ENCODE peak calls at places on chromosomes 6 and 20, in nine cellular contexts. T is NCI-H460; O is nephron progenitor cell; K is AG04450; J is astrocyte of the cerebellum; S is mammary epithelial cell; U is activated CD8-positive, alpha-beta memory T cell treated with anti-CD3 and anti-CD28 coated beads for 4 hours; M is lower leg skin; A is Peyer's patch. H is an unnamed sample.

GRCh38 chr20:21101453-21102251 is 4.5 kb downstream of the LINC00237 start:
- DNase-seq in T (no peak), K (no peak), S (no peak), M (no peak), J (no peak), A (peak; percentile 52), O (peak; percentile 47), U (no peak), H (no peak)

GRCh38 chr20:57893364-57894001 is 183.7 kb upstream of the PMEPA1 start:
- DNase-seq in O (no peak), K (no peak), T (no peak), S (no peak), J (no peak), A (peak; percentile 13), U (no peak), M (no peak), H (no peak)

GRCh38 chr6:11754625-11755289 is 23.8 kb downstream of the ADTRP start:
- DNase-seq in K (no peak), M (no peak), S (peak; percentile 46), A (no peak), T (no peak), J (no peak), O (no peak), U (no peak), H (no peak)

GRCh38 chr6:132003516-132004178 is 52.5 kb upstream of the CCN2 start:
- DNase-seq in J (no peak), M (no peak), T (no peak), U (no peak), K (no peak), O (no peak), A (no peak), S (peak; percentile 51), H (no peak)

GRCh38 chr6:14758421-14759043 is 487.3 kb upstream of the JARID2 start:
- DNase-seq in K (no peak), T (no peak), U (no peak), O (no peak), M (no peak), A (no peak), J (no peak), S (peak; percentile 92), H (no peak)

GRCh38 chr20:61876931-61877330 is 188.8 kb downstream of the TAF4 start:
- DNase-seq in K (no peak), J (no peak), M (no peak), S (no peak), U (no peak), T (no peak), O (no peak), A (no peak), H (no peak)

GRCh38 chr20:5773589-5773988 is 23.4 kb downstream of the SHLD1 start:
- DNase-seq in M (no peak), K (no peak), S (no peak), A (no peak), O (no peak), T (no peak), U (no peak), J (no peak), H (no peak)

GRCh38 chr6:51553246-51554015 is 534.0 kb downstream of the PKHD1 start:
- DNase-seq in K (no peak), U (no peak), O (no peak), J (no peak), M (no peak), S (no peak), A (no peak), T (no peak), H (no peak)

GRCh38 chr6:143999406-143999805 is 8.7 kb downstream of the PLAGL1 start:
- DNase-seq in A (no peak), O (no peak), U (no peak), K (peak; percentile 20), J (peak; percentile 26), T (no peak), S (peak; percentile 17), M (no peak), H (peak; percentile 54)

GRCh38 chr6:130303436-130303835 is 62.4 kb upstream of the TMEM200A start:
- DNase-seq in S (no peak), U (no peak), K (peak; percentile 42), A (no peak), T (no peak), M (no peak), J (peak; percentile 37), O (no peak), H (no peak)

GRCh38 chr20:63014710-63015109 is 7.9 kb upstream of the BHLHE23 start:
- DNase-seq in S (no peak), J (no peak), K (no peak), O (peak; percentile 75), A (no peak), U (no peak), M (no peak), T (no peak), H (no peak)

GRCh38 chr6:112879920-112880413 is 532.8 kb downstream of the RFPL4B start:
- DNase-seq in S (no peak), K (no peak), A (peak; percentile 69), M (no peak), J (peak; percentile 8), U (no peak), T (no peak), O (no peak), H (no peak)

GRCh38 chr20:31633339-31633914 is 4.3 kb upstream of the COX4I2 start:
- DNase-seq in A (no peak), M (no peak), S (no peak), K (peak; percentile 72), J (no peak), U (no peak), O (no peak), T (no peak), H (no peak)

GRCh38 chr6:26431258-26432162 is 8.8 kb upstream of the BTN3A3 start:
- DNase-seq in U (no peak), K (no peak), S (peak; percentile 11), A (peak; percentile 56), M (peak; percentile 44), T (no peak), J (no peak), O (no peak), H (no peak)

GRCh38 chr6:125827788-125828313 is 37.1 kb downstream of the NCOA7 start:
- DNase-seq in K (no peak), A (no peak), J (no peak), O (no peak), T (no peak), S (no peak), M (no peak), U (no peak), H (no peak)

GRCh38 chr20:38297916-38298674 is 5.9 kb upstream of the BPI start:
- DNase-seq in S (no peak), J (no peak), U (no peak), O (no peak), A (no peak), T (no peak), M (no peak), K (no peak), H (no peak)

GRCh38 chr6:168301648-168302398 is 17.8 kb downstream of the DACT2 start:
- DNase-seq in U (no peak), J (no peak), T (no peak), M (no peak), O (no peak), S (no peak), K (no peak), A (peak; percentile 69), H (no peak)

GRCh38 chr20:43963872-43964791 is 49.5 kb downstream of the TOX2 start:
- DNase-seq in A (no peak), O (no peak), J (no peak), M (peak; percentile 29), K (no peak), T (no peak), U (no peak), S (no peak), H (no peak)

GRCh38 chr6:114049367-114049966 is 78.5 kb upstream of the HDAC2 start:
- DNase-seq in K (no peak), O (no peak), S (peak; percentile 43), M (no peak), A (no peak), T (no peak), J (peak; percentile 6), U (no peak), H (no peak)

GRCh38 chr6:1586256-1586655 is 23.5 kb upstream of the FOXC1 start:
- DNase-seq in O (no peak), A (no peak), U (no peak), T (no peak), M (no peak), J (no peak), S (no peak), K (no peak), H (no peak)

GRCh38 chr6:68915591-68915990 is 280.5 kb downstream of the ADGRB3 start:
- DNase-seq in M (no peak), K (no peak), A (no peak), J (no peak), S (no peak), O (no peak), T (no peak), U (no peak), H (no peak)

GRCh38 chr6:1770435-1770843 is 160.7 kb downstream of the FOXC1 start:
- DNase-seq in J (peak; percentile 43), S (peak; percentile 51), K (no peak), T (no peak), M (no peak), U (peak; percentile 9), A (no peak), O (no peak), H (no peak)

GRCh38 chr6:104526383-104526782 is 333.3 kb downstream of the HACE1 start:
- DNase-seq in T (no peak), S (no peak), J (no peak), A (no peak), K (no peak), O (no peak), M (no peak), U (no peak), H (no peak)

GRCh38 chr6:46867411-46867810 is 54.3 kb downstream of the ADGRF5 start:
- DNase-seq in S (peak; percentile 48), J (no peak), T (no peak), U (no peak), K (no peak), A (no peak), O (no peak), M (no peak), H (no peak)

GRCh38 chr6:72640622-72640930 is 18.7 kb downstream of the KCNQ5 start:
- DNase-seq in A (no peak), J (no peak), K (no peak), S (no peak), U (no peak), M (no peak), T (no peak), O (no peak), H (no peak)

GRCh38 chr6:148027201-148027600 is 315.4 kb upstream of the SASH1 start:
- DNase-seq in U (no peak), O (no peak), T (no peak), S (no peak), A (no peak), M (no peak), J (no peak), K (no peak), H (no peak)

GRCh38 chr6:151059612-151060095 is 180.1 kb upstream of the AKAP12 start:
- DNase-seq in S (peak; percentile 8), J (no peak), M (no peak), O (peak; percentile 20), K (no peak), T (no peak), U (no peak), A (no peak), H (no peak)

GRCh38 chr6:26125015-26125690 is 37.9 kb downstream of the HFE start:
- DNase-seq in O (no peak), A (peak; percentile 61), M (no peak), T (no peak), K (no peak), U (no peak), S (peak; percentile 37), J (no peak), H (no peak)

GRCh38 chr6:129440691-129441090 is 269.3 kb downstream of the ARHGAP18 start:
- DNase-seq in U (no peak), M (no peak), A (no peak), K (no peak), T (no peak), S (peak; percentile 19), O (no peak), J (peak; percentile 67), H (no peak)

GRCh38 chr6:33707771-33708170 is 3.7 kb downstream of the UQCC2 start:
- DNase-seq in M (no peak), O (no peak), A (no peak), U (no peak), S (no peak), K (no peak), T (no peak), J (no peak), H (no peak)

GRCh38 chr6:20211941-20212391 is 303 bp downstream of the MBOAT1 start:
- DNase-seq in O (no peak), A (no peak), M (no peak), U (no peak), J (peak; percentile 16), T (no peak), S (no peak), K (no peak), H (peak; percentile 11)